ENCODE peak calls at places on chromosomes 3 and 15, in four cellular contexts. One of them, this sample, is unnamed.

GRCh38 chr3:139202226-139202958 is 141.4 kb upstream of the MRPS22 start:
- DNase-seq in mucosa of gallbladder: peak
- DNase-seq in iris pigment epithelial cell: peak
- DNase-seq in anterior cingulate cortex: no peak
- DNase-seq in this sample: no peak

GRCh38 chr3:142964150-142964498 is 650 bp upstream of the PAQR9 start:
- DNase-seq in iris pigment epithelial cell: no peak
- DNase-seq in mucosa of gallbladder: no peak
- DNase-seq in anterior cingulate cortex: no peak
- DNase-seq in this sample: no peak

GRCh38 chr15:93121089-93121488 is 32.1 kb upstream of the RGMA start:
- DNase-seq in anterior cingulate cortex: no peak
- DNase-seq in iris pigment epithelial cell: no peak
- DNase-seq in mucosa of gallbladder: no peak
- DNase-seq in this sample: no peak

GRCh38 chr3:24428470-24428869 is 66.2 kb downstream of the THRB start:
- DNase-seq in anterior cingulate cortex: no peak
- DNase-seq in mucosa of gallbladder: no peak
- DNase-seq in iris pigment epithelial cell: no peak
- DNase-seq in this sample: no peak

GRCh38 chr3:138389841-138390581 is 41.6 kb downstream of the MRAS start:
- DNase-seq in mucosa of gallbladder: no peak
- DNase-seq in iris pigment epithelial cell: peak
- DNase-seq in anterior cingulate cortex: no peak
- DNase-seq in this sample: no peak

GRCh38 chr3:72041531-72041930 is 256.6 kb upstream of the PROK2 start:
- DNase-seq in iris pigment epithelial cell: no peak
- DNase-seq in mucosa of gallbladder: peak
- DNase-seq in anterior cingulate cortex: peak
- DNase-seq in this sample: no peak

GRCh38 chr3:55440406-55440708 is 46.7 kb downstream of the WNT5A start:
- DNase-seq in mucosa of gallbladder: no peak
- DNase-seq in anterior cingulate cortex: no peak
- DNase-seq in iris pigment epithelial cell: peak
- DNase-seq in this sample: no peak

GRCh38 chr3:177705976-177706866 is 508.9 kb upstream of the TBL1XR1 start:
- DNase-seq in iris pigment epithelial cell: no peak
- DNase-seq in mucosa of gallbladder: no peak
- DNase-seq in anterior cingulate cortex: no peak
- DNase-seq in this sample: no peak

GRCh38 chr3:69639851-69640250 is 99.4 kb upstream of the MITF start:
- DNase-seq in anterior cingulate cortex: no peak
- DNase-seq in mucosa of gallbladder: no peak
- DNase-seq in iris pigment epithelial cell: no peak
- DNase-seq in this sample: no peak

GRCh38 chr3:32531010-32531647 is 28.5 kb upstream of the CMTM6 start:
- DNase-seq in mucosa of gallbladder: no peak
- DNase-seq in anterior cingulate cortex: no peak
- DNase-seq in iris pigment epithelial cell: peak
- DNase-seq in this sample: no peak

GRCh38 chr3:194485876-194486539 is 794 bp downstream of the ATP13A3 start:
- DNase-seq in anterior cingulate cortex: no peak
- DNase-seq in mucosa of gallbladder: no peak
- DNase-seq in iris pigment epithelial cell: peak
- DNase-seq in this sample: peak

GRCh38 chr3:123246846-123247245 is 45.1 kb downstream of the SEC22A start:
- DNase-seq in mucosa of gallbladder: no peak
- DNase-seq in anterior cingulate cortex: no peak
- DNase-seq in iris pigment epithelial cell: no peak
- DNase-seq in this sample: no peak

GRCh38 chr3:105691633-105692032 is 177.2 kb downstream of the CBLB start:
- DNase-seq in anterior cingulate cortex: no peak
- DNase-seq in iris pigment epithelial cell: no peak
- DNase-seq in mucosa of gallbladder: no peak
- DNase-seq in this sample: no peak

GRCh38 chr3:122988507-122988906 is 39.1 kb downstream of the SEMA5B start:
- DNase-seq in anterior cingulate cortex: no peak
- DNase-seq in iris pigment epithelial cell: no peak
- DNase-seq in mucosa of gallbladder: no peak
- DNase-seq in this sample: no peak

GRCh38 chr15:58966698-58967097 is 20.8 kb upstream of the RNF111 start:
- DNase-seq in anterior cingulate cortex: no peak
- DNase-seq in mucosa of gallbladder: no peak
- DNase-seq in iris pigment epithelial cell: peak
- DNase-seq in this sample: no peak

GRCh38 chr15:99504823-99505551 is 60.8 kb upstream of the MEF2A start:
- DNase-seq in mucosa of gallbladder: no peak
- DNase-seq in anterior cingulate cortex: no peak
- DNase-seq in iris pigment epithelial cell: peak
- DNase-seq in this sample: no peak

GRCh38 chr15:41558400-41559238 is at the start of gene TYRO3:
- DNase-seq in anterior cingulate cortex: peak
- DNase-seq in mucosa of gallbladder: peak
- DNase-seq in iris pigment epithelial cell: peak
- DNase-seq in this sample: peak

GRCh38 chr15:52678468-52679231 is 538 bp downstream of the ATOSA start:
- DNase-seq in iris pigment epithelial cell: peak
- DNase-seq in mucosa of gallbladder: peak
- DNase-seq in anterior cingulate cortex: peak
- DNase-seq in this sample: peak

GRCh38 chr3:53026423-53027162 is 19.3 kb downstream of the SFMBT1 start:
- DNase-seq in anterior cingulate cortex: no peak
- DNase-seq in iris pigment epithelial cell: no peak
- DNase-seq in mucosa of gallbladder: no peak
- DNase-seq in this sample: no peak

GRCh38 chr3:154334973-154335420 is 10.7 kb upstream of the DHX36 start:
- DNase-seq in anterior cingulate cortex: no peak
- DNase-seq in mucosa of gallbladder: no peak
- DNase-seq in iris pigment epithelial cell: peak
- DNase-seq in this sample: no peak

GRCh38 chr3:102400142-102400541 is 34.7 kb upstream of the ZPLD1 start:
- DNase-seq in mucosa of gallbladder: no peak
- DNase-seq in anterior cingulate cortex: no peak
- DNase-seq in iris pigment epithelial cell: peak
- DNase-seq in this sample: no peak

GRCh38 chr3:151452814-151453213 is 8.0 kb downstream of the IGSF10 start:
- DNase-seq in anterior cingulate cortex: no peak
- DNase-seq in mucosa of gallbladder: no peak
- DNase-seq in iris pigment epithelial cell: no peak
- DNase-seq in this sample: no peak

GRCh38 chr15:34964277-34964676 is 5.3 kb downstream of the AQR start:
- DNase-seq in mucosa of gallbladder: no peak
- DNase-seq in anterior cingulate cortex: no peak
- DNase-seq in iris pigment epithelial cell: no peak
- DNase-seq in this sample: no peak

GRCh38 chr3:48765376-48765775 is 48.4 kb upstream of the IP6K2 start:
- DNase-seq in mucosa of gallbladder: no peak
- DNase-seq in iris pigment epithelial cell: no peak
- DNase-seq in anterior cingulate cortex: no peak
- DNase-seq in this sample: peak

GRCh38 chr3:167736997-167737396 is 1.5 kb downstream of the SERPINI1 start:
- DNase-seq in iris pigment epithelial cell: no peak
- DNase-seq in mucosa of gallbladder: no peak
- DNase-seq in anterior cingulate cortex: no peak
- DNase-seq in this sample: no peak

GRCh38 chr3:197298858-197299854 is 744 bp upstream of the DLG1 start:
- DNase-seq in anterior cingulate cortex: no peak
- DNase-seq in iris pigment epithelial cell: peak
- DNase-seq in mucosa of gallbladder: peak
- DNase-seq in this sample: peak

GRCh38 chr15:85473455-85473854 is 93.1 kb downstream of the AKAP13 start:
- DNase-seq in iris pigment epithelial cell: peak
- DNase-seq in mucosa of gallbladder: no peak
- DNase-seq in anterior cingulate cortex: no peak
- DNase-seq in this sample: no peak

This sample was measured in stomach.